ENCODE peak calls at places on chromosomes 3 and 15, in nine cellular contexts. N, X, E, K, D, G, M, A and S are unnamed samples.

GRCh38 chr3:138829886-138830510 is 4.7 kb downstream of the PIK3CB start:
- DNase-seq in K (no peak), D (no peak), A (no peak), M (no peak), X (no peak), N (no peak), G (no peak), E (no peak), S (no peak)

GRCh38 chr3:11155341-11156025 is 1.2 kb downstream of the HRH1 start:
- DNase-seq in E (peak), N (peak), D (peak), K (peak), X (no peak), A (no peak), M (no peak), G (peak), S (peak)

GRCh38 chr3:19146685-19147650 is 1.3 kb upstream of the KCNH8 start:
- DNase-seq in G (peak), X (no peak), M (peak), A (peak), K (peak), N (peak), E (peak), D (peak), S (peak)

GRCh38 chr15:58285921-58286278 is 145.9 kb upstream of the LIPC start:
- DNase-seq in M (no peak), N (no peak), D (no peak), E (no peak), K (no peak), G (no peak), A (no peak), X (no peak), S (no peak)

GRCh38 chr15:65342493-65342892 is 35.3 kb downstream of the IGDCC3 start:
- DNase-seq in G (no peak), K (no peak), D (no peak), M (no peak), X (no peak), A (no peak), N (no peak), E (no peak), S (no peak)

GRCh38 chr3:50473768-50474167 is 29.7 kb downstream of the CACNA2D2 start:
- DNase-seq in N (no peak), X (no peak), A (no peak), D (no peak), G (no peak), K (no peak), E (no peak), M (no peak), S (no peak)

GRCh38 chr3:17003457-17003856 is 118.7 kb downstream of the PLCL2 start:
- DNase-seq in E (no peak), M (no peak), K (no peak), G (no peak), N (no peak), X (no peak), A (no peak), D (no peak), S (no peak)

GRCh38 chr3:71543371-71544016 is 40.0 kb downstream of the FOXP1 start:
- DNase-seq in M (no peak), N (no peak), G (no peak), X (no peak), D (no peak), A (no peak), E (no peak), K (no peak), S (no peak)

GRCh38 chr15:34262362-34262761 is 37.5 kb downstream of the EMC4 start:
- DNase-seq in D (no peak), A (no peak), X (no peak), G (no peak), N (peak), K (no peak), M (no peak), E (no peak), S (no peak)
- TF ChIP-seq CTCF in D (no peak), A (no peak), X (no peak), G (no peak), N (peak), K (no peak), M (no peak), E (no peak), S (no peak)

DNA sequence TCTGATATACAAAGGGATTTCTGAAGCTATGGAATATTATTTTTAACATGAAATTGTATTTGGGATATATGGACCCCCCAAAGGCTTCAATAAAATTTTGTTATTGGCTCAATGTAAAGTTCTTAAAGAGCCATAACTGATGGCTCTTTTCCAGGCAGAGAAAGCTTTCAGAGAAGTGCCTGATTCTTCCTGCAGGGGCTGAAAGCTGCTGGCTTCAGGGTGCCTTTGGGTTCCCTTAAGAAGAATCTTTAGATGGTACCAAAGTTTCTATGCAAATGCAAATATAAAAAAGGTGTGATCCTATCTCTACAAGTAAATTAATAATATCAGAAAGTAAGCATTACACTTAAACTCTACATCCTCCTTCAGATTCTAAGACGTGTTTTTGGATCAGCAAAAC is 72.6 kb downstream of the NR2F2 start:
- DNase-seq in X (no peak), D (no peak), N (no peak), A (no peak), K (no peak), M (no peak), G (no peak), E (no peak), S (no peak)
- TF ChIP-seq CTCF in X (no peak), D (no peak), N (peak), A (no peak), K (no peak), M (no peak), G (no peak), E (no peak), S (no peak)

GRCh38 chr15:29568840-29569532 is 253.3 kb downstream of the TJP1 start:
- DNase-seq in E (peak), X (no peak), K (no peak), N (peak), A (no peak), M (no peak), D (peak), G (peak), S (no peak)
- TF ChIP-seq CTCF in E (no peak), X (no peak), K (peak), N (peak), A (no peak), M (no peak), D (no peak), G (no peak), S (peak)

GRCh38 chr15:45715528-45715927 is 80.7 kb downstream of the SQOR start:
- DNase-seq in E (peak), A (no peak), N (no peak), D (no peak), X (no peak), M (no peak), K (no peak), G (no peak), S (no peak)
- TF ChIP-seq CTCF in E (peak), A (peak), N (peak), D (no peak), X (peak), M (no peak), K (no peak), G (no peak), S (no peak)

DNA sequence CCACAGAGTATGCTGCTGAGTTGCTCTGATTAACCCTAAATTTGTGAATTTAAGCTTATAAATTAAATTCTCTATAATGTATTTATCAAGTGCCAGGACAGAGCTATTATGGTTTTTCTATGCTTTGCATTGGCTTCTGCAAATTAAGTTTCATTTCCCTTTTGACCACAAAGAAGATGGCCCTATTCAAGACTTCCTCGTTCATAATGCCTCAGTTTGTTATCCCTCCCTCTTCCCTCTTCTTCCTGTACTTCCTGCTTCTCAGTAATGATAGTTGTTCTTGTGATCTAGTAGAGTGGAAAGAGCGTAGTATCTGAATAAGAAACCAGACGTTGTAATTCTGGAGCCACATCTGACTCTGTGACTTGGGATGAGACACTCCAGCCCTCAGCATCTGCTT is 118.7 kb downstream of the CACNA1D start:
- DNase-seq in K (no peak), D (no peak), X (no peak), N (no peak), A (no peak), G (no peak), M (no peak), E (no peak), S (no peak)
- TF ChIP-seq CTCF in K (no peak), D (no peak), X (no peak), N (no peak), A (no peak), G (no peak), M (no peak), E (no peak), S (no peak)

GRCh38 chr3:14401692-14402303 is 608 bp upstream of the SLC6A6 start:
- DNase-seq in X (no peak), D (no peak), E (no peak), K (no peak), N (no peak), G (no peak), A (no peak), M (no peak), S (no peak)

GRCh38 chr3:14404396-14405119 is 2.2 kb downstream of the SLC6A6 start:
- DNase-seq in G (no peak), M (no peak), N (no peak), E (no peak), X (no peak), A (no peak), K (no peak), D (no peak), S (no peak)

GRCh38 chr3:14403636-14404395 is 1.4 kb downstream of the SLC6A6 start:
- DNase-seq in G (peak), M (no peak), K (peak), D (no peak), A (no peak), N (no peak), E (no peak), X (no peak), S (no peak)

GRCh38 chr3:14405120-14405885 is 2.9 kb downstream of the SLC6A6 start:
- DNase-seq in G (no peak), M (no peak), N (no peak), A (no peak), E (no peak), K (no peak), X (no peak), D (no peak), S (no peak)

GRCh38 chr3:14402304-14402811 is at the start of gene SLC6A6:
- DNase-seq in K (peak), X (peak), M (peak), E (peak), N (peak), D (peak), G (peak), A (peak), S (peak)
- TF ChIP-seq CTCF in K (peak), X (peak), M (peak), E (peak), N (peak), D (no peak), G (no peak), A (peak), S (peak)

DNA sequence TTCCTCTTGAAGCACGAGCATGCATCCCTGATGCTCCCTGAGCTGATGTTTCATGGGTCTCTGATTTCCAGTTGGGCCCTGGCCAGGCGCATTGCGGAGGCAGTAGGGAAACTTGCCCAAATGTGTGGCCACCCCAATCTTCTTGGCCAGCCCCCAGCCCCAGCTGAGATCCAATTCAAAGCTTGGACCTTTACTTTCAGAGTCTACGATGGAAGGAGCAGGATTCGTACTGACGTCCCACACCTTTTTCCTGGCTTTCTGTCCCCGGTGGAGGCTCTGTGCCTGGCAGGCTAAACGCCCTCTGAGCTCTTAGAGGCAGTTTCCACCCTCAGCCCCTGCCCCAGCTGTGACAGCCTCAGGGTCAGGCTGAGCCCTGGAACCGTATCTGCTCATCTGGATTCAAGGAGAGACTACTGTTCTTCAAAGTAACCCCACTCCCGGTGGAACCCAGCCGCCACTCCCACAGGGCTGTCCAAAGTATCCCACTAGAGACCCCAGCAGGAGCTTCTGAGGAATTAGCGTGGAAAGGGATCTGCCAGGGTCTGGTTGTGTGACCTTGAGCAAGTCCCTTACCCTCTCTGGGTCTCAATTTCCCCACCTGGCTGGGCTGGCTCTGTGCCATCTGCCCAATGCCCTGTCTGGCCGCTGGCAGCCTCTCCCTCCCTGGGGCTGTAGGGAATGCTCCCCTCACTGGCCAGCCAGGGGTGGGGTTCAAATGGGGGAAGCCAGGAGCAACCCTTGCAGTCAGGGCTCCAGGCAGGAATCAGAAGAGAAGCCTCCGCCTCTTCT is 37.3 kb downstream of the CPN2 start:
- DNase-seq in N (peak), X (no peak), E (no peak), M (no peak), A (no peak), D (peak), G (no peak), K (no peak), S (no peak)
- TF ChIP-seq CTCF in N (peak), X (peak), E (no peak), M (no peak), A (no peak), D (no peak), G (no peak), K (no peak), S (peak)

DNA sequence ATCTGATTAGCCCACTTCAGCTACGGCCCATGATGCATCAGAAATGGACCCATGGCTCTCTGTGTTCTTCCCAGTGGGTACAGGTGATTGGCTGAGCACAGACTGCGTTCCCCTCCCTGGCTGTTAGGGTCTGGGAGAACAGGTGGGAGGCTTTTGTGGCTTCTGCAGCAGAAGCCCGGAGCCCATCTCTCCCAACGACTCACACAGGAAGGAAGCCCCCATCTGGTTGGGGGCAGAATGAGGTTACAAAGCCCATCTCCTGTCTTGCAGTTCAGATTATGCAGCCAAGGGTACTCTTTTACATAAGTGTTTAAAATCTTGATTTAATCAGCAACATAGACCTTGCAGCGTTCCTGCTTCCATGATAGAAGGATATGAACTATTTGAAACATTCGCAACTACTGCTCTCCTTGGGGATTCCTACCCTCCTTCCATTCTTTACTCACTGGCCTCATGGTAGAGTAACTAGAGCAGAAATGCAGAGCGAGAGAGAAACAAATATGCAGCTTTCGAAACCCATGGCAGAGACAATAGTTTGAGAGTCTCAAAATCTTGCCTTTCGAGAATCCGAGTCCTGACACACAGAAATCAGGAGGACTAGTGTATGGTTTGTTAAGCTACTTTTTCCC is 291.3 kb downstream of the TLE3 start:
- DNase-seq in M (no peak), E (no peak), D (no peak), G (no peak), K (no peak), X (no peak), N (peak), A (no peak), S (no peak)
- TF ChIP-seq CTCF in M (no peak), E (no peak), D (no peak), G (no peak), K (no peak), X (no peak), N (peak), A (no peak), S (no peak)

GRCh38 chr3:131564812-131565211 is 62.0 kb upstream of the MRPL3 start:
- DNase-seq in G (no peak), E (no peak), X (no peak), D (no peak), N (no peak), K (no peak), A (no peak), M (no peak), S (no peak)

DNA sequence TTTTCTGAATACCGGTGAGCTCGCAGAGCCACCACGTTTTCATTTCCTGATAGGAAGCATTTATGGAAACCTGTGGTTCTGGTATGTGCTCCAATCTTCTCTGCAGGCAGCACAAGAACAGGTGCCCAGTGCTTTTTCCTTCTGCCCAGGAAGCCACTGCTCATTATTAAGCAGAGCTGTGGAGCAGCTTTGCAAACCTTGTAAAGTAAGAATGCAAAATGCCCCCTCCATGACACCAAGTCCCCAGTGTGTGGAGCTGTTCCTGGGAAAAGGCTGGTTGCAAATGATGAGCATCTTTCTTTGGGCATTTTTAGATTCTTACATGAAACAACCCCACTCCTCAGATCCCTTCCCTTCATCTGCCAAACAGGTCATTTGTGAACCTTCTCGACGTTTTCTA is 65.7 kb upstream of the MRPL3 start:
- DNase-seq in N (peak), K (no peak), M (no peak), G (no peak), A (no peak), E (no peak), X (no peak), D (peak), S (no peak)
- TF ChIP-seq CTCF in N (peak), K (no peak), M (no peak), G (no peak), A (no peak), E (no peak), X (no peak), D (no peak), S (no peak)

GRCh38 chr3:128875556-128876120 is 3.8 kb upstream of the ACAD9 start:
- DNase-seq in E (peak), K (peak), D (peak), A (peak), N (peak), X (no peak), M (no peak), G (peak), S (peak)
- TF ChIP-seq CTCF in E (peak), K (peak), D (no peak), A (peak), N (peak), X (peak), M (peak), G (peak), S (peak)